ENCODE peak calls at places on chromosomes 1 and 21, in eight cellular contexts. V, Y, H, D, O, X, Q and L are unnamed samples.

GRCh38 chr21:43331962-43332458 is 94.9 kb downstream of the SIK1 start:
- DNase-seq in O (no peak), V (no peak), Q (peak; percentile 73), D (peak; percentile 61), H (no peak), X (no peak), Y (no peak), L (no peak)

GRCh38 chr1:203140076-203140475 is 12.6 kb downstream of the ADORA1 start:
- DNase-seq in O (no peak), Y (no peak), X (peak; percentile 34), D (no peak), V (no peak), H (no peak), Q (no peak), L (no peak)

GRCh38 chr1:6459850-6460265 is 6.1 kb downstream of the TNFRSF25 start:
- DNase-seq in X (no peak), H (no peak), O (no peak), Y (peak; percentile 73), D (no peak), V (no peak), Q (no peak), L (no peak)

GRCh38 chr1:210143465-210144062 is 89.0 kb upstream of the SERTAD4 start:
- DNase-seq in D (peak; percentile 58), Q (peak; percentile 85), X (no peak), V (peak; percentile 31), O (no peak), Y (peak; percentile 47), H (peak; percentile 84), L (peak; percentile 25)

GRCh38 chr1:29162476-29163138 is 19.1 kb downstream of the SRSF4 start:
- DNase-seq in Q (peak; percentile 77), V (no peak), X (no peak), O (no peak), Y (no peak), D (peak; percentile 18), H (no peak), L (no peak)

GRCh38 chr1:154502066-154502741 is at the start of the genes SHE and TDRD10:
- DNase-seq in V (no peak), Y (no peak), D (no peak), Q (peak; percentile 44), X (peak; percentile 81), H (no peak), O (no peak), L (peak; percentile 65)

GRCh38 chr21:42163511-42163863 is 55.5 kb upstream of the ABCG1 start:
- DNase-seq in H (no peak), Q (no peak), O (no peak), D (no peak), V (no peak), Y (no peak), X (no peak), L (no peak)

GRCh38 chr1:100322436-100323211 is 29.7 kb upstream of the CDC14A start:
- DNase-seq in V (no peak), Y (no peak), Q (no peak), X (no peak), D (no peak), H (no peak), O (no peak), L (no peak)

GRCh38 chr1:187961895-187962294 is 1133.1 kb downstream of the PLA2G4A start:
- DNase-seq in D (no peak), H (no peak), V (no peak), Y (no peak), Q (no peak), X (no peak), O (no peak), L (no peak)

GRCh38 chr1:214441119-214441518 is 110.3 kb downstream of the PTPN14 start:
- DNase-seq in Y (no peak), D (peak; percentile 44), O (no peak), H (no peak), Q (no peak), X (no peak), V (no peak), L (no peak)

GRCh38 chr1:188317894-188318293 is 1489.1 kb downstream of the PLA2G4A start:
- DNase-seq in H (no peak), V (no peak), Y (no peak), D (no peak), Q (no peak), O (no peak), X (no peak), L (no peak)

GRCh38 chr1:173097001-173097400 is 46.3 kb upstream of the TNFSF18 start:
- DNase-seq in X (no peak), D (peak; percentile 40), Y (no peak), H (no peak), Q (no peak), V (no peak), O (no peak), L (no peak)

GRCh38 chr21:34892196-34892595 is 156.9 kb downstream of the RUNX1 start:
- DNase-seq in Q (no peak), O (no peak), X (no peak), H (no peak), Y (no peak), D (no peak), V (no peak), L (no peak)

GRCh38 chr1:119477710-119478109 is 29.3 kb upstream of the HSD3B1 start:
- DNase-seq in H (no peak), D (no peak), O (no peak), V (no peak), X (no peak), Q (no peak), Y (no peak), L (no peak)

GRCh38 chr1:31523012-31523411 is 53.3 kb upstream of the TINAGL1 start:
- DNase-seq in H (no peak), O (no peak), X (no peak), V (no peak), D (no peak), Q (peak; percentile 63), Y (no peak), L (no peak)

GRCh38 chr1:97042551-97042950 is 321.0 kb downstream of the PTBP2 start:
- DNase-seq in X (no peak), D (peak; percentile 26), Q (no peak), H (no peak), O (no peak), V (no peak), Y (no peak), L (no peak)

DNA sequence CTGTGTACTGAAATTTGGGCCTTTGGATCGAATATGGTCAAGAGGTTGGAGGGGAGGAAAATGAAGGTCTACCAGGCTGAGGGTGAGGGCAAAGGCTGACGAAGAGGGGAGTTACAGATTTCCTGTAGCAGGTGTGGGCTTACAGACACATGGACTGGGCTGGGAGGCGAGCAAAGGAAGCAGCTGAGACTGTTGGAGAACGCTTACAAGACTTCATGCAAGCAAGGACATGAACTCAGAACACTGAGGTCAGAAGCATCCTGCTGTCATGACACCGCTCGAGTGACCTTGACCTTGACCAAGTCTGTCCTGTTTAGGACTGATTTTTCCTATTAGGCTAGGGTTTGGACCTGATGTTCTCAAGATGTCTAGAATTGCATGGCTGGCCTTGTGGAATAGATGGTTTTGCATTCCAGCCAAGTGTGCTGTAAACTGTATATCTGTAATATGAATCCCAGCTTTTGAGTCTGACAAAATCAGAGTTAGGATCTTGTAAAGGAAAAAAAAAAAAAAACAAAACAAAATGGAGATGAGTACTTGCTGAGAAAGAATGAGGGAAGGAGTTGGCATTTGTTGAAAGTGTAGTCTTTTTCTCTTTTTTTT is 5.7 kb downstream of the ELF3 start:
- DNase-seq in Y (no peak), X (no peak), H (peak; percentile 28), O (no peak), Q (peak; percentile 46), D (peak; percentile 45), V (no peak), L (no peak)
- TF ChIP-seq CTCF in Y (no peak), X (no peak), H (no peak), O (no peak), Q (no peak), D (no peak), V (no peak), L (no peak)

GRCh38 chr1:66331641-66332523 is 202.1 kb upstream of the SGIP1 start:
- DNase-seq in V (peak; percentile 19), Q (peak; percentile 38), X (peak; percentile 87), O (peak; percentile 56), Y (no peak), H (peak; percentile 67), D (peak; percentile 80), L (no peak)
- TF ChIP-seq CTCF in V (peak; percentile 22), Q (peak; percentile 38), X (peak; percentile 31), O (no peak), Y (no peak), H (no peak), D (peak; percentile 28), L (no peak)

DNA sequence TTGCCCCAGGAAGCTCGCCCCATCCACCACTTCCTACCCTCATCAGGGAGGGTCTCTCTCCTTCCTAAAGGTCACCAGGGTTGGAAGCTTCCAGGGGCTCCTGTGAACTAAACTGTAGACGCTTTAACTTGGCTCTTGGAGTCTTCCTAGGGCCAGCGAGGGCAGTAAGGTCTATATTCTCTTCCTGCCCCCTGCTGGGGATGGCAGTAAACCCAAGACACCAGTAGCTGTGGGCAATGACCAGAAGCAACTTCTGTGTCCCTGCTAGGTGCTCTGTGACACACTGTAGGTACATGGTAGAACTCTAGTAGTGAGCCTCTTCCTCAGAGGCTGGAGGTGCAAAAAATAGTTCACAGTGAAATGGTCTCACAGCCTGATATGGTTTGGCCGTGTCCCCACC is 30.0 kb downstream of the KCND3 start:
- DNase-seq in H (no peak), D (no peak), X (peak; percentile 13), Y (no peak), O (no peak), V (no peak), Q (no peak), L (no peak)
- TF ChIP-seq CTCF in H (no peak), D (no peak), X (no peak), Y (peak; percentile 10), O (peak; percentile 14), V (no peak), Q (no peak), L (no peak)

GRCh38 chr1:17276568-17276967 is 27.7 kb downstream of the PADI3 start:
- DNase-seq in X (peak; percentile 81), Q (peak; percentile 34), D (no peak), O (no peak), H (peak; percentile 62), V (no peak), Y (no peak), L (no peak)
- TF ChIP-seq CTCF in X (no peak), Q (no peak), D (no peak), O (no peak), H (no peak), V (no peak), Y (no peak), L (no peak)

DNA sequence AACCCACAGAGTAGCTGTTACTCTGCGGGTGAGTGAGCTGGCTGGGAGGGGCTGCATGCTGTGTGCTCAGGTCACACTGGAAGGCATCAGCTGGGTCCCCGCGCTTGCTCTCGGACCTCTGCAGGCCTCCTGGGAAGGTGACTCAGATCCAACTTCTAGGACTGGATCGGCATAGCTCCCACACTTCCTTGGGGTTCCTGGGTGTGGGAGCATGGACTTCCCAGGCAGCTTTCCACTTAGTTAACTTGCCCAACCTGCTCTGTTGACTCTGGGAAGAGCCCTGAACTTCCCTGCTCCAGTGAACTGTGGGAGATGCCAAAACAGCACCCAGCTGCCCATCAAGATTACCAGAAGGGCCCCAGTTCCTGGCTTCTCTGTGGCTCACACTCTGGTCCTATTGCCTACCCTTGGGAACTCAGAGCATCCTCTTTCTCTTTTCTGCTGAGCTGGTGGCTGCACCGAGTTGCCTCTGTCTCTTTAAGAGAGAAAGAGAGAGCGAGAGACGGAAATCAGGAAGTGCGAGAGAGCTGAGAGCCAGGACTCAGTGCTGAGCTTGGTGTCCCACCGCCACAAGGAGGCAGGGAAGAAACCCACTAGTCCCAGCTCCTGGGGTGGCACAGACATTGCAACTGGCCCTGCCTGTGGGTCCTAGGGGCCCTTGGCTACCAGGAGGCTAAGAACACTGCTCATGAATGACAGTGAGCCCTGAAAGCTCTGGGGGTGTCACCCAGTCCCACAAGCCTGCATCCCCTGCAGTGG is at the start of gene IKBKE:
- DNase-seq in Y (peak; percentile 77), X (peak; percentile 79), Q (peak; percentile 67), D (peak; percentile 76), H (peak; percentile 72), V (no peak), O (peak; percentile 64), L (peak; percentile 77)
- TF ChIP-seq CTCF in Y (peak; percentile 59), X (peak; percentile 27), Q (peak; percentile 49), D (peak; percentile 45), H (peak; percentile 39), V (peak; percentile 48), O (peak; percentile 46), L (no peak)